ENCODE peak calls at places on chromosome 1, in eight cellular contexts. N, C, K, F, B, A, G and Y are unnamed samples.

GRCh38 chr1:153070243-153070642 is 1.2 kb downstream of the SPRR2B start:
- DNase-seq in N (no peak), C (no peak), K (no peak), F (no peak), B (no peak), A (no peak), G (no peak), Y (no peak)

GRCh38 chr1:119475866-119476439 is 31.1 kb upstream of the HSD3B1 start:
- DNase-seq in N (no peak), C (no peak), K (peak; percentile 37), F (no peak), B (peak; percentile 87), A (peak; percentile 13), G (peak; percentile 38), Y (peak; percentile 18)

GRCh38 chr1:21935393-21935804 is 1.7 kb downstream of the HSPG2 start:
- DNase-seq in N (no peak), C (no peak), K (no peak), F (no peak), B (no peak), A (no peak), G (no peak), Y (peak; percentile 77)

GRCh38 chr1:169896013-169896412 is 2.3 kb upstream of the SCYL3 start:
- DNase-seq in N (no peak), C (no peak), K (no peak), F (no peak), B (no peak), A (no peak), G (no peak), Y (no peak)

GRCh38 chr1:31753623-31754349 is 10.4 kb downstream of the ADGRB2 start:
- DNase-seq in N (peak; percentile 87), C (no peak), K (no peak), F (no peak), B (no peak), A (no peak), G (peak; percentile 95), Y (no peak)

GRCh38 chr1:95023399-95024050 is 49.2 kb downstream of the ALG14 start:
- DNase-seq in N (no peak), C (peak; percentile 75), K (no peak), F (peak; percentile 84), B (no peak), A (no peak), G (no peak), Y (peak; percentile 98)

GRCh38 chr1:183270541-183271141 is 84.6 kb downstream of the LAMC2 start:
- DNase-seq in N (no peak), C (peak; percentile 82), K (no peak), F (no peak), B (no peak), A (no peak), G (no peak), Y (peak; percentile 94)

GRCh38 chr1:155167166-155168104 is 5.7 kb downstream of the KRTCAP2 start:
- DNase-seq in N (peak; percentile 53), C (no peak), K (peak; percentile 94), F (peak; percentile 18), B (peak; percentile 87), A (peak; percentile 90), G (peak; percentile 97), Y (peak; percentile 59)

GRCh38 chr1:165603810-165604209 is 27.2 kb upstream of the MGST3 start:
- DNase-seq in N (no peak), C (no peak), K (no peak), F (no peak), B (no peak), A (no peak), G (no peak), Y (no peak)

GRCh38 chr1:71521655-71522264 is 440.9 kb upstream of the ZRANB2 start:
- DNase-seq in N (peak; percentile 14), C (peak; percentile 3), K (peak; percentile 8), F (peak; percentile 8), B (peak; percentile 24), A (peak; percentile 8), G (peak; percentile 54), Y (peak; percentile 32)

GRCh38 chr1:3543076-3544049 is 67.9 kb downstream of the MEGF6 start:
- DNase-seq in N (no peak), C (peak; percentile 78), K (no peak), F (peak; percentile 88), B (peak; percentile 76), A (no peak), G (no peak), Y (peak; percentile 74)

GRCh38 chr1:173295995-173296394 is 88.9 kb upstream of the TNFSF4 start:
- DNase-seq in N (no peak), C (no peak), K (no peak), F (no peak), B (no peak), A (no peak), G (no peak), Y (peak; percentile 57)

GRCh38 chr1:116130376-116130775 is 19.2 kb downstream of the MAB21L3 start:
- DNase-seq in N (no peak), C (no peak), K (no peak), F (no peak), B (no peak), A (no peak), G (no peak), Y (no peak)

GRCh38 chr1:64891440-64891815 is 74.9 kb downstream of the JAK1 start:
- DNase-seq in N (no peak), C (no peak), K (no peak), F (no peak), B (no peak), A (peak; percentile 23), G (no peak), Y (no peak)

GRCh38 chr1:61978866-61979265 is 215.8 kb upstream of the L1TD1 start:
- DNase-seq in N (no peak), C (no peak), K (no peak), F (no peak), B (no peak), A (no peak), G (no peak), Y (no peak)

GRCh38 chr1:50873458-50874187 is 86.4 kb downstream of the FAF1 start:
- DNase-seq in N (peak; percentile 19), C (no peak), K (peak; percentile 15), F (no peak), B (peak; percentile 44), A (peak; percentile 71), G (no peak), Y (peak; percentile 61)

GRCh38 chr1:25687221-25688017 is 70.8 kb downstream of the MAN1C1 start:
- DNase-seq in N (no peak), C (no peak), K (no peak), F (no peak), B (no peak), A (no peak), G (no peak), Y (no peak)